ENCODE peak calls at places on chromosomes 13 and 19, in ten cellular contexts. M is memory B cell; N is stimulated activated CD8-positive, alpha-beta memory T cell treated with anti-CD3 and anti-CD28 coated beads, Interleukin-7, amount 100 ng/mL, for 48 hours; O is activated T-cell treated with anti-CD3 and anti-CD28 coated beads, Interleukin-2, amount 50 U/mL, for 4 hours; W is stimulated activated CD4-positive, alpha-beta T cell treated with anti-CD3 and anti-CD28 coated beads, Interleukin-12 subunit alpha, Interleukin-12 subunit beta, amount 100 ng/mL, for 48 hours; V is activated CD4-positive, alpha-beta T cell treated with anti-CD3 and anti-CD28 coated beads, Interleukin-2, amount 50 U/mL, for 48 hours; B is lung; Y is HT1080; E is smooth muscle cell of the brain vasculature; Q is thoracic aorta. R is an unnamed sample.

GRCh38 chr19:18399008-18399407 is 1.6 kb upstream of the LRRC25 start:
- DNase-seq in M (no peak), E (no peak), O (no peak), Q (no peak), Y (peak), N (no peak), V (no peak), W (no peak), B (no peak), R (no peak)

GRCh38 chr19:3073159-3073563 is 10.9 kb upstream of the TLE5 start:
- DNase-seq in O (no peak), N (no peak), E (no peak), Y (peak), Q (no peak), W (no peak), B (no peak), M (no peak), V (no peak), R (no peak)

GRCh38 chr13:86585826-86586225 is 786.6 kb upstream of the SLITRK6 start:
- DNase-seq in V (no peak), B (no peak), W (no peak), Y (no peak), E (peak), O (no peak), M (no peak), Q (no peak), N (no peak), R (no peak)

GRCh38 chr13:99577934-99578917 is 77.0 kb downstream of the TM9SF2 start:
- DNase-seq in N (no peak), M (no peak), B (no peak), W (no peak), V (no peak), O (no peak), Q (no peak), Y (peak), E (no peak), R (no peak)

GRCh38 chr19:11224429-11224828 is 15.0 kb upstream of the ANGPTL8 start:
- DNase-seq in V (no peak), B (no peak), Y (no peak), O (no peak), W (no peak), M (no peak), Q (no peak), E (no peak), N (no peak), R (no peak)

GRCh38 chr19:14383898-14384669 is 2.8 kb downstream of the ADGRE5 start:
- DNase-seq in B (peak), Q (no peak), W (no peak), E (no peak), N (no peak), V (no peak), O (peak), M (no peak), Y (peak), R (peak)

GRCh38 chr13:44300895-44301638 is 72.6 kb upstream of the SERP2 start:
- DNase-seq in W (no peak), V (no peak), M (no peak), Q (no peak), E (no peak), Y (peak), O (no peak), N (no peak), B (peak), R (no peak)

GRCh38 chr13:70523622-70524021 is 415.4 kb upstream of the KLHL1 start:
- DNase-seq in V (no peak), O (no peak), Y (no peak), B (no peak), E (no peak), N (no peak), Q (no peak), W (no peak), M (no peak), R (no peak)

GRCh38 chr19:23914402-23915286 is at the start of gene ZNF726:
- DNase-seq in M (peak), Y (peak), E (peak), V (peak), Q (peak), B (peak), O (peak), N (peak), W (peak), R (peak)

GRCh38 chr13:56561327-56561726 is 579.4 kb upstream of the PRR20A start:
- DNase-seq in V (no peak), O (no peak), Q (no peak), B (no peak), Y (no peak), E (no peak), M (no peak), N (no peak), W (no peak), R (no peak)

GRCh38 chr19:38290631-38291147 is 13.4 kb upstream of the C19orf33 start:
- DNase-seq in Y (peak), W (no peak), M (no peak), Q (no peak), N (no peak), E (peak), O (no peak), V (no peak), B (peak), R (no peak)

GRCh38 chr13:40261361-40261760 is 405.1 kb downstream of the FOXO1 start:
- DNase-seq in Q (no peak), V (no peak), E (no peak), O (no peak), Y (no peak), M (no peak), W (no peak), N (no peak), B (no peak), R (no peak)